ENCODE peak calls at places on chromosome 19, in four cellular contexts. X is left ventricle myocardium inferior, Y is heart left ventricle, H is prostate gland. S is an unnamed sample.

GRCh38 chr19:47274891-47275865 is 493 bp downstream of the INAFM1 start:
- DNase-seq in X (peak; percentile 22), Y (peak; percentile 76), H (no peak), S (peak; percentile 80)

GRCh38 chr19:33469171-33470039 is 52.2 kb downstream of the PEPD start:
- DNase-seq in X (no peak), Y (no peak), H (no peak), S (peak; percentile 48)

GRCh38 chr19:58154679-58155648 is 4.4 kb upstream of the ZNF329 start:
- DNase-seq in Y (peak; percentile 99), H (peak; percentile 95), X (peak; percentile 97), S (peak; percentile 97)

GRCh38 chr19:30539981-30540380 is 167.8 kb downstream of the ZNF536 start:
- DNase-seq in X (no peak), H (no peak), Y (no peak), S (peak; percentile 43)

GRCh38 chr19:16319466-16319865 is 5.2 kb upstream of the KLF2 start:
- DNase-seq in H (no peak), Y (no peak), X (no peak), S (no peak)

GRCh38 chr19:30692517-30692870 is 320.3 kb downstream of the ZNF536 start:
- DNase-seq in H (no peak), X (no peak), Y (no peak), S (no peak)

GRCh38 chr19:12785431-12786011 is 5.8 kb upstream of the JUNB start:
- DNase-seq in Y (no peak), H (no peak), X (no peak), S (no peak)

GRCh38 chr19:32691291-32691951 is at the start of gene NUDT19:
- DNase-seq in H (peak; percentile 83), Y (peak; percentile 94), X (peak; percentile 90), S (peak; percentile 92)

GRCh38 chr19:5691930-5692784 is 2.1 kb downstream of the RPL36 start:
- DNase-seq in H (no peak), X (no peak), Y (no peak), S (no peak)

GRCh38 chr19:50205681-50206138 is 2.3 kb downstream of the MYH14 start:
- DNase-seq in H (peak; percentile 34), X (no peak), Y (no peak), S (no peak)
- TF ChIP-seq CTCF in H (no peak), X (no peak), Y (no peak), S (no peak)

GRCh38 chr19:45102481-45102880 is 9.5 kb downstream of the PPP1R37 start:
- DNase-seq in Y (no peak), X (no peak), H (no peak), S (no peak)

GRCh38 chr19:45100797-45101196 is 7.8 kb downstream of the PPP1R37 start:
- DNase-seq in Y (no peak), H (no peak), X (no peak), S (no peak)

GRCh38 chr19:45103200-45103624 is 10.2 kb downstream of the PPP1R37 start:
- DNase-seq in Y (no peak), X (peak; percentile 29), H (no peak), S (no peak)

GRCh38 chr19:45100202-45100600 is 7.2 kb downstream of the PPP1R37 start:
- DNase-seq in X (no peak), Y (no peak), H (no peak), S (no peak)

GRCh38 chr19:45101796-45102195 is 8.8 kb downstream of the PPP1R37 start:
- DNase-seq in X (no peak), Y (no peak), H (no peak), S (no peak)
- H3K4me1 ChIP-seq in X (peaks cover 83% of the 10 kb centered on the region), Y (peaks cover 3% of the 10 kb centered on the region), H (peaks cover 23% of the 10 kb centered on the region), S (peaks cover 27% of the 10 kb centered on the region)

GRCh38 chr19:1018393-1018792 is 2.5 kb downstream of the TMEM259 start:
- DNase-seq in X (no peak), H (no peak), Y (no peak), S (no peak)
- H3K27ac ChIP-seq in X (peak overlapping the region; percentile 65), H (no peak overlapping the region), Y (no peak overlapping the region), S (no peak overlapping the region)

GRCh38 chr19:10820173-10820572 is 15.8 kb downstream of the TMED1 start:
- DNase-seq in H (no peak), X (no peak), Y (no peak), S (no peak)
- TF ChIP-seq CTCF in H (no peak), X (peak; percentile 40), Y (no peak), S (no peak)

S was measured in tibial artery.